ENCODE peak calls at places on chromosomes 6 and 20, in nine cellular contexts. C, O, E, U, F, R, H, W and X are unnamed samples.

GRCh38 chr6:56938634-56939294 is 16.1 kb upstream of the BEND6 start:
- DNase-seq in C (peak; percentile 92), O (peak; percentile 100), E (peak; percentile 13), U (peak; percentile 66), F (no peak), R (no peak), H (peak; percentile 91), W (no peak), X (no peak)

GRCh38 chr6:118252474-118252873 is 295.6 kb upstream of the PLN start:
- DNase-seq in C (no peak), O (no peak), E (no peak), U (no peak), F (no peak), R (no peak), H (no peak), W (no peak), X (no peak)

GRCh38 chr6:160520043-160520904 is 143.8 kb downstream of the LPA start:
- DNase-seq in C (peak; percentile 76), O (peak; percentile 34), E (peak; percentile 68), U (peak; percentile 25), F (peak; percentile 53), R (peak; percentile 83), H (peak; percentile 58), W (peak; percentile 47), X (peak; percentile 88)

GRCh38 chr6:101016163-101016562 is 135.0 kb upstream of the ASCC3 start:
- DNase-seq in C (no peak), O (no peak), E (no peak), U (no peak), F (no peak), R (no peak), H (no peak), W (no peak), X (no peak)

GRCh38 chr6:138465007-138465645 is 34.2 kb downstream of the NHSL1 start:
- DNase-seq in C (peak; percentile 90), O (peak; percentile 99), E (no peak), U (peak; percentile 78), F (no peak), R (no peak), H (peak; percentile 79), W (no peak), X (no peak)

GRCh38 chr6:24126586-24127192 is 674 bp downstream of the NRSN1 start:
- DNase-seq in C (peak; percentile 66), O (peak; percentile 38), E (peak; percentile 28), U (peak; percentile 12), F (no peak), R (peak; percentile 31), H (no peak), W (no peak), X (peak; percentile 71)

GRCh38 chr6:65285275-65285674 is 421.8 kb downstream of the EYS start:
- DNase-seq in C (no peak), O (no peak), E (no peak), U (no peak), F (no peak), R (no peak), H (no peak), W (no peak), X (no peak)

GRCh38 chr20:48725589-48725991 is 102.2 kb downstream of the PREX1 start:
- DNase-seq in C (peak; percentile 43), O (peak; percentile 66), E (no peak), U (peak; percentile 28), F (no peak), R (no peak), H (no peak), W (no peak), X (no peak)

GRCh38 chr6:132005177-132005576 is 54.0 kb upstream of the CCN2 start:
- DNase-seq in C (no peak), O (no peak), E (no peak), U (peak; percentile 72), F (no peak), R (no peak), H (no peak), W (no peak), X (no peak)

GRCh38 chr6:160088069-160088773 is 33.4 kb upstream of the SLC22A1 start:
- DNase-seq in C (peak; percentile 85), O (peak; percentile 71), E (peak; percentile 44), U (peak; percentile 44), F (no peak), R (peak; percentile 40), H (no peak), W (no peak), X (peak; percentile 87)

GRCh38 chr6:72620866-72621242 is 1.0 kb upstream of the KCNQ5 start:
- DNase-seq in C (no peak), O (no peak), E (no peak), U (no peak), F (no peak), R (no peak), H (no peak), W (no peak), X (peak; percentile 45)

GRCh38 chr6:5025911-5026819 is 22.3 kb upstream of the RPP40 start:
- DNase-seq in C (peak; percentile 68), O (peak; percentile 24), E (peak; percentile 64), U (peak; percentile 61), F (no peak), R (peak; percentile 34), H (no peak), W (no peak), X (peak; percentile 64)

GRCh38 chr6:157974341-157974894 is 7.2 kb upstream of the SYNJ2 start:
- DNase-seq in C (peak; percentile 57), O (peak; percentile 46), E (no peak), U (no peak), F (no peak), R (no peak), H (no peak), W (no peak), X (no peak)

GRCh38 chr20:20010639-20011500 is 6.3 kb upstream of the NAA20 start:
- DNase-seq in C (peak; percentile 49), O (peak; percentile 58), E (no peak), U (peak; percentile 82), F (no peak), R (no peak), H (no peak), W (no peak), X (no peak)

GRCh38 chr6:44266347-44266746 is 996 bp upstream of the NFKBIE start:
- DNase-seq in C (no peak), O (no peak), E (no peak), U (no peak), F (no peak), R (no peak), H (no peak), W (no peak), X (no peak)

DNA sequence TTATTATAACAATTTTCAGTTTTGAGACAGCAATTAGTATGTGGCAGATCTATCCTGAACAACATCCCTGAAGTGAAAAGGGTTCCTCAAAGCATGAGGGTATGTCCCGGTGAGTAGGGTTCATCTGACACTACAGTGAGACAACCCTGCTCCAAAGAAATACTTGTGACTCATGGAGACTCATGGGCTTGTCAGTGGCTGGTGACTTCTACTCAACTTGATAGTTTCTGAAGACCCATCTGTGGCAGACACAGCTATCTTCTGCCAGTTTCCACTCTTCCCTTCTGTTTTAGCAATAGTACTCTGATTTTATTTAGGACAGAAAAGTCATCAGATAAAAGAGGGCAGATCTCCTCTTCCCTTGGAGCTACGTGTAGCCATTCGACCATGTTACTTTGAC is 41.4 kb downstream of the MAP3K7 start:
- DNase-seq in C (no peak), O (no peak), E (no peak), U (no peak), F (no peak), R (no peak), H (no peak), W (no peak), X (no peak)
- H3K36me3 ChIP-seq in C (peaks cover 61% of the 10 kb centered on the region), O (peaks cover 53% of the 10 kb centered on the region), E (peaks cover 41% of the 10 kb centered on the region), U (peaks cover 7% of the 10 kb centered on the region), F (peaks cover 52% of the 10 kb centered on the region), R (peaks cover 21% of the 10 kb centered on the region), H (peaks cover 91% of the 10 kb centered on the region), W (peaks cover 56% of the 10 kb centered on the region), X (no peaks in the 10 kb centered on the region)

GRCh38 chr20:46028772-46029371 is at the start of gene SLC12A5:
- DNase-seq in C (no peak), O (no peak), E (no peak), U (no peak), F (no peak), R (no peak), H (peak; percentile 77), W (no peak), X (no peak)
- H3K4me3 ChIP-seq in C (no peak within 1 kb of the TSS), O (no peak within 1 kb of the TSS), E (no peak within 1 kb of the TSS), U (no peak within 1 kb of the TSS), F (no peak within 1 kb of the TSS), R (no peak within 1 kb of the TSS), H (no peak within 1 kb of the TSS), W (no peak within 1 kb of the TSS), X (no peak within 1 kb of the TSS)

GRCh38 chr20:34537651-34538050 is 20.9 kb upstream of the MAP1LC3A start:
- DNase-seq in C (no peak), O (no peak), E (no peak), U (no peak), F (no peak), R (no peak), H (peak; percentile 78), W (no peak), X (peak; percentile 46)

GRCh38 chr20:34535301-34535840 is 19.1 kb downstream of the DYNLRB1 start:
- DNase-seq in C (no peak), O (no peak), E (no peak), U (no peak), F (no peak), R (no peak), H (peak; percentile 64), W (no peak), X (peak; percentile 14)

GRCh38 chr20:34534391-34535165 is 18.4 kb downstream of the DYNLRB1 start:
- DNase-seq in C (no peak), O (no peak), E (no peak), U (no peak), F (no peak), R (no peak), H (peak; percentile 79), W (no peak), X (peak; percentile 17)

GRCh38 chr20:34538671-34539123 is 19.8 kb upstream of the MAP1LC3A start:
- DNase-seq in C (peak; percentile 76), O (no peak), E (no peak), U (peak; percentile 45), F (no peak), R (peak; percentile 58), H (peak; percentile 67), W (peak; percentile 30), X (peak; percentile 71)

GRCh38 chr20:34536798-34537394 is 20.7 kb downstream of the DYNLRB1 start:
- DNase-seq in C (peak; percentile 52), O (no peak), E (peak; percentile 61), U (peak; percentile 32), F (peak; percentile 30), R (peak; percentile 57), H (peak; percentile 87), W (peak; percentile 21), X (peak; percentile 70)
- H3K36me3 ChIP-seq in C (peaks cover 39% of the 10 kb centered on the region), O (peaks cover 70% of the 10 kb centered on the region), E (peaks cover 64% of the 10 kb centered on the region), U (peaks cover 49% of the 10 kb centered on the region), F (peaks cover 54% of the 10 kb centered on the region), R (peaks cover 57% of the 10 kb centered on the region), H (peaks cover 96% of the 10 kb centered on the region), W (peaks cover 82% of the 10 kb centered on the region), X (peaks cover 23% of the 10 kb centered on the region)

DNA sequence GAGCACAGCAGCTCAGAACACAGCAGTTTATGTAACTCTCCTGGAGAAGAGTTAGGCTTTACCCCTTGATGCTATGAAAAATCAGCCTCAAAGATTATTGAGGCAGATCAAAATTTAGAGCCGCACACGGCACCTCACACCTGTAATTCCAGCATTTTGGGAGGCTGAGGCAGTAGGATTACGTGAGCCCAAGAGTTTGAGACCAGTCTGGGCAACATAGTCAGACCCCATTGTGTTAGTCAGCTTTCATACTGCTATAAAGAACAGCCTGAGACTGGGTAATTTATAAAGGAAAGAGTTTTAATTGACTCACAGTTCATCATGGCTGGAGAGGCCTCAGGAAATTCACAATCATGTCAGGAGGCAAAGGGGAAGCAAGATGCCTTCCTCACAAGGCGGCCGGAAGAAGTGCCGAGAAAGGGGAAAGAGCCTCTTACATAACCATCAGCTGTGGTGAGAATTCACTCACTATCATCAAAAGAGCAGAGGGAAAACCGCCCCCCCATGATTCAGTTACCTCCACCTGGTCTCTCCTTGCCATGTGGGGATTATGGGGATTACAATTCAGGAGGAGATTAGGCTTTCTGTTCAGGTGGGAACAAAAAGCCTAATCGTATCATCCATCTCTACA is 87.7 kb downstream of the SGK1 start:
- DNase-seq in C (no peak), O (no peak), E (peak; percentile 29), U (peak; percentile 27), F (no peak), R (no peak), H (no peak), W (no peak), X (peak; percentile 27)
- H3K4me3 ChIP-seq in C (no peak overlapping the region), O (no peak overlapping the region), E (no peak overlapping the region), U (no peak overlapping the region), F (no peak overlapping the region), R (no peak overlapping the region), H (no peak overlapping the region), W (no peak overlapping the region), X (no peak overlapping the region)